ENCODE peak calls at places on chromosome 14, in six cellular contexts. D, S, W, U, O and Z are unnamed samples. For H3K4me1, the result is how much of the 10 kb centered on the place peaks cover.

GRCh38 chr14:31181271-31181670 is 26.3 kb downstream of the HECTD1 start:
- DNase-seq in D (no peak), S (no peak), W (no peak), U (no peak), O (no peak), Z (no peak)

GRCh38 chr14:64891839-64892375 is 12.2 kb upstream of the SPTB start:
- DNase-seq in D (peak), S (peak), W (no peak), U (peak), O (peak), Z (no peak)

GRCh38 chr14:99323603-99324185 is 51.7 kb upstream of the BCL11B start:
- DNase-seq in D (no peak), S (no peak), W (no peak), U (no peak), O (no peak), Z (no peak)

GRCh38 chr14:50835280-50835679 is 4.3 kb upstream of the NIN start:
- DNase-seq in D (peak), S (peak), W (no peak), U (no peak), O (no peak), Z (no peak)

GRCh38 chr14:103732868-103733626 is 17.4 kb downstream of the ZFYVE21 start:
- DNase-seq in D (no peak), S (no peak), W (no peak), U (no peak), O (no peak), Z (no peak)

GRCh38 chr14:69574266-69574953 is at the start of gene CCDC177:
- DNase-seq in D (peak), S (no peak), W (no peak), U (peak), O (peak), Z (no peak)

GRCh38 chr14:104375551-104376201 is 203.9 kb upstream of the C14orf180 start:
- DNase-seq in D (no peak), S (no peak), W (no peak), U (no peak), O (no peak), Z (no peak)

GRCh38 chr14:57760891-57761290 is 105.0 kb downstream of the SLC35F4 start:
- DNase-seq in D (no peak), S (no peak), W (no peak), U (no peak), O (no peak), Z (no peak)

GRCh38 chr14:103284574-103285467 is 49.2 kb upstream of the EIF5 start:
- DNase-seq in D (peak), S (no peak), W (no peak), U (no peak), O (peak), Z (peak)

GRCh38 chr14:50452979-50453705 is 56.5 kb upstream of the CDKL1 start:
- DNase-seq in D (no peak), S (no peak), W (no peak), U (no peak), O (no peak), Z (no peak)

DNA sequence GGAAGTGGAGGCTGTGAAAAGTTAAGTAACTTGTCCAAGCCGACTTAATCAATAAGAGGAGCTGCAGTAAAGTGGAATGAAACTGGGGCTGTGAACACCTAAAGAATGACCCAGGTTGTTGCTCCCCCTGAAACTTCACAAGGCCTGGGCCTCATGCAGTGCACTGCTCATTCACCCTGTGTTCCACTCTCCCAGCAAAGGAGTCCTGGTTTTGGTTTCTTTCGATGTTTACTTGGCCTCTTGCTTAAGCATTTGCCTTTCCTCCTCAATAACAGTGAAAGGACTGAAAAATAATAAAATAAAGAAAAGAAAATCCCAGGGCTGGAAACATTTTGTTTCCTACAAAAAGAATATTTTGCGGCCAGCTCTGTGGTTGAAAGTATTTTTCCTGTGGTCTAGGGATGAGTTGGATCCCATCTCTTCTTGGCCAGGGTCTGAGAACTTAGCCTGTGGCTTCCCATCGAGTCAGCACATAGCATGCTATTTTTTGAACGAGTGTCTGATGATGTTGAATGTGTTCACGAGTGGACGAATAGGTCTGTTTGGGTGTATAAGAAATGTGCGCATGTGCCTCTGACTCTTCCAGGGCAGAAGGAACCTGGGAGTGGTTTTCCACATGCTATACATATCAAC is 349.9 kb downstream of the ZFP36L1 start:
- DNase-seq in D (no peak), S (no peak), W (no peak), U (no peak), O (no peak), Z (no peak)
- TF ChIP-seq YY1 in D (no peak), S (no peak), W (no peak), U (no peak), O (no peak), Z (no peak)

GRCh38 chr14:70919774-70920173 is 12.5 kb downstream of the PCNX1 start:
- DNase-seq in D (no peak), S (no peak), W (no peak), U (no peak), O (no peak), Z (no peak)
- TF ChIP-seq ZNF274 in D (no peak), S (no peak), W (no peak), U (no peak), O (no peak), Z (no peak)

DNA sequence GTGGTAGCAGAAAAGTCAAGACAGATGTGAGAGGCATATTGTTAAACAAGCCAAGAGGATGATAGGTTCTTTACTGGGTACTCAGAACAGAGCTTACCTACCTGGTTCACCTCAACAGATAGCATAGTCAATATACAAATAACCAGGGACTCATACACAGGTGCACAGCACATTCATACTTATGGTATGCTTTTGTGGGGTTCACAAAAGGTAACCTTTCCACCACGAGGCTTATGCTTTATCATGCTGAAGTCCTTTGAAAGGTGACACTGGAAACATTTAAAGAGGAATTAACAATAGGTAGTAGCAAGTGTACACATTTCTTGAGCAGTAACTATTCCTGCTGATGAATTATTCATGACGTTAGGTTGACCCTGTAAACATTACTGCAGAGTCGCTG is 42.2 kb upstream of the MBIP start:
- DNase-seq in D (no peak), S (no peak), W (no peak), U (no peak), O (no peak), Z (no peak)
- H3K4me1 ChIP-seq in D (under half), S (under half), W (under half), U (under half), O (under half), Z (under half)

GRCh38 chr14:79809849-79810612 is 401.3 kb downstream of the DIO2 start:
- DNase-seq in D (no peak), S (no peak), W (no peak), U (no peak), O (no peak), Z (no peak)
- TF ChIP-seq YY1 in D (no peak), S (no peak), W (no peak), U (no peak), O (no peak), Z (no peak)